ENCODE peak calls at places on chromosomes 12 and 14, in seven cellular contexts. One of them, this sample, is unnamed.

GRCh38 chr12:16612647-16613046 is 6.7 kb upstream of the LMO3 start:
- DNase-seq in H9: no peak
- DNase-seq in cardiac fibroblast: peak
- DNase-seq in lung: no peak
- DNase-seq in stomach: no peak
- DNase-seq in fibroblast of lung: no peak
- DNase-seq in B cell: no peak
- DNase-seq in this sample: no peak

GRCh38 chr12:15625075-15625474 is 164.1 kb downstream of the EPS8 start:
- DNase-seq in H9: no peak
- DNase-seq in cardiac fibroblast: no peak
- DNase-seq in lung: no peak
- DNase-seq in stomach: no peak
- DNase-seq in fibroblast of lung: no peak
- DNase-seq in B cell: no peak
- DNase-seq in this sample: no peak

GRCh38 chr12:22082190-22082701 is 36.2 kb downstream of the CMAS start:
- DNase-seq in H9: peak
- DNase-seq in cardiac fibroblast: no peak
- DNase-seq in lung: no peak
- DNase-seq in stomach: no peak
- DNase-seq in fibroblast of lung: no peak
- DNase-seq in B cell: no peak
- DNase-seq in this sample: no peak

GRCh38 chr12:52691076-52691764 is 11.0 kb upstream of the KRT1 start:
- DNase-seq in H9: peak
- DNase-seq in cardiac fibroblast: no peak
- DNase-seq in lung: no peak
- DNase-seq in stomach: no peak
- DNase-seq in fibroblast of lung: no peak
- DNase-seq in B cell: peak
- DNase-seq in this sample: peak

GRCh38 chr14:35387209-35387608 is 17.3 kb downstream of the NFKBIA start:
- DNase-seq in H9: no peak
- DNase-seq in cardiac fibroblast: no peak
- DNase-seq in lung: no peak
- DNase-seq in stomach: no peak
- DNase-seq in fibroblast of lung: no peak
- DNase-seq in B cell: no peak
- DNase-seq in this sample: no peak

GRCh38 chr14:64704145-64704742 is at the start of gene PLEKHG3:
- DNase-seq in H9: peak
- DNase-seq in cardiac fibroblast: peak
- DNase-seq in lung: peak
- DNase-seq in stomach: peak
- DNase-seq in fibroblast of lung: peak
- DNase-seq in B cell: peak
- DNase-seq in this sample: peak

GRCh38 chr12:25319233-25319984 is 68.7 kb upstream of the KRAS start:
- DNase-seq in H9: no peak
- DNase-seq in cardiac fibroblast: no peak
- DNase-seq in lung: no peak
- DNase-seq in stomach: no peak
- DNase-seq in fibroblast of lung: no peak
- DNase-seq in B cell: no peak
- DNase-seq in this sample: no peak

GRCh38 chr12:46571593-46571992 is 199.0 kb upstream of the SLC38A2 start:
- DNase-seq in H9: no peak
- DNase-seq in cardiac fibroblast: no peak
- DNase-seq in lung: no peak
- DNase-seq in stomach: no peak
- DNase-seq in fibroblast of lung: no peak
- DNase-seq in B cell: no peak
- DNase-seq in this sample: no peak

GRCh38 chr14:77000340-77001235 is 27.9 kb downstream of the IRF2BPL start:
- DNase-seq in H9: no peak
- DNase-seq in cardiac fibroblast: peak
- DNase-seq in lung: no peak
- DNase-seq in stomach: peak
- DNase-seq in fibroblast of lung: peak
- DNase-seq in B cell: peak
- DNase-seq in this sample: peak

GRCh38 chr14:63203618-63204406 is 431 bp upstream of the RHOJ start:
- DNase-seq in H9: peak
- DNase-seq in cardiac fibroblast: peak
- DNase-seq in lung: peak
- DNase-seq in stomach: peak
- DNase-seq in fibroblast of lung: peak
- DNase-seq in B cell: no peak
- DNase-seq in this sample: peak

GRCh38 chr12:25594376-25594775 is 41.3 kb upstream of the LMNTD1 start:
- DNase-seq in H9: no peak
- DNase-seq in cardiac fibroblast: no peak
- DNase-seq in lung: no peak
- DNase-seq in stomach: no peak
- DNase-seq in fibroblast of lung: no peak
- DNase-seq in B cell: no peak
- DNase-seq in this sample: no peak

GRCh38 chr12:124928912-124929530 is 14.6 kb upstream of the UBC start:
- DNase-seq in H9: no peak
- DNase-seq in cardiac fibroblast: no peak
- DNase-seq in lung: no peak
- DNase-seq in stomach: no peak
- DNase-seq in fibroblast of lung: no peak
- DNase-seq in B cell: no peak
- DNase-seq in this sample: no peak

GRCh38 chr14:61438860-61439765 is 117.7 kb downstream of the PRKCH start:
- DNase-seq in H9: peak
- DNase-seq in cardiac fibroblast: peak
- DNase-seq in lung: peak
- DNase-seq in stomach: peak
- DNase-seq in fibroblast of lung: peak
- DNase-seq in B cell: no peak
- DNase-seq in this sample: no peak

GRCh38 chr14:25833341-25834121 is 764.3 kb downstream of the NOVA1 start:
- DNase-seq in H9: peak
- DNase-seq in cardiac fibroblast: peak
- DNase-seq in lung: no peak
- DNase-seq in stomach: peak
- DNase-seq in fibroblast of lung: peak
- DNase-seq in B cell: no peak
- DNase-seq in this sample: peak

GRCh38 chr14:21924479-21924878 is 250.9 kb upstream of the OR4E1 start:
- DNase-seq in H9: peak
- DNase-seq in cardiac fibroblast: no peak
- DNase-seq in lung: no peak
- DNase-seq in stomach: no peak
- DNase-seq in fibroblast of lung: no peak
- DNase-seq in B cell: peak
- DNase-seq in this sample: no peak

GRCh38 chr12:96108321-96108720 is 72.9 kb upstream of the LTA4H start:
- DNase-seq in H9: peak
- DNase-seq in cardiac fibroblast: no peak
- DNase-seq in lung: peak
- DNase-seq in stomach: no peak
- DNase-seq in fibroblast of lung: peak
- DNase-seq in B cell: peak
- DNase-seq in this sample: peak

GRCh38 chr12:47079365-47079893 is at the start of gene PCED1B:
- DNase-seq in H9: peak
- DNase-seq in cardiac fibroblast: peak
- DNase-seq in lung: peak
- DNase-seq in stomach: peak
- DNase-seq in fibroblast of lung: peak
- DNase-seq in B cell: peak
- DNase-seq in this sample: no peak

GRCh38 chr12:123897221-123897620 is 75.4 kb downstream of the CCDC92 start:
- DNase-seq in H9: no peak
- DNase-seq in cardiac fibroblast: peak
- DNase-seq in lung: no peak
- DNase-seq in stomach: no peak
- DNase-seq in fibroblast of lung: peak
- DNase-seq in B cell: no peak
- DNase-seq in this sample: no peak

GRCh38 chr12:12398026-12398859 is 41.4 kb downstream of the BORCS5 start:
- DNase-seq in H9: no peak
- DNase-seq in cardiac fibroblast: peak
- DNase-seq in lung: peak
- DNase-seq in stomach: no peak
- DNase-seq in fibroblast of lung: peak
- DNase-seq in B cell: no peak
- DNase-seq in this sample: no peak

GRCh38 chr12:24838531-24838950 is 110.4 kb downstream of the BCAT1 start:
- DNase-seq in H9: no peak
- DNase-seq in cardiac fibroblast: peak
- DNase-seq in lung: no peak
- DNase-seq in stomach: no peak
- DNase-seq in fibroblast of lung: peak
- DNase-seq in B cell: no peak
- DNase-seq in this sample: no peak

GRCh38 chr12:67804168-67804567 is 155.6 kb downstream of the DYRK2 start:
- DNase-seq in H9: no peak
- DNase-seq in cardiac fibroblast: no peak
- DNase-seq in lung: no peak
- DNase-seq in stomach: no peak
- DNase-seq in fibroblast of lung: no peak
- DNase-seq in B cell: no peak
- DNase-seq in this sample: no peak

DNA sequence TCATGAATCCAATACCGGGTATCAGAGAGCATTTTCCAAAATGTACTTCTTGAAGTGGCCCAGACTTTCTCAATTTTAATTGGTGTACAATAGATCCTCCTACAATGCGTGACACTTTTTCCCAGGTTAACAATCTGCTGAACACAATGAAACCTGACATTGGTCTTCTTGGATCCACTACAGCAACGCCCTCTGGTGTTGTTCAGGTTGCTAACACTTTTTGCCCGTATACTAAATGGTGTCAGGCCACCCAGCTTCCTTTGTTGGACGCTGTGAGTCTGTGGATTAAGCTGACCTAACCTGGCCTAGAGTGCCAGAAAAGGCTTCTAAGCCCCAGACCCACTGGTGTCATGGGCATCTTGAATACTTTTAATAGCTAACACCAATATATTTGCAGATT is 89.2 kb downstream of the KCNK10 start:
- DNase-seq in H9: peak
- DNase-seq in cardiac fibroblast: peak
- DNase-seq in lung: no peak
- DNase-seq in stomach: no peak
- DNase-seq in fibroblast of lung: no peak
- DNase-seq in B cell: peak
- DNase-seq in this sample: no peak
- TF ChIP-seq CTCF in H9: peak
- TF ChIP-seq CTCF in cardiac fibroblast: no peak
- TF ChIP-seq CTCF in lung: no peak
- TF ChIP-seq CTCF in stomach: no peak
- TF ChIP-seq CTCF in fibroblast of lung: no peak
- TF ChIP-seq CTCF in B cell: peak
- TF ChIP-seq CTCF in this sample: peak

GRCh38 chr12:114636723-114637480 is 47.1 kb downstream of the TBX3 start:
- DNase-seq in H9: peak
- DNase-seq in cardiac fibroblast: peak
- DNase-seq in lung: no peak
- DNase-seq in stomach: no peak
- DNase-seq in fibroblast of lung: no peak
- DNase-seq in B cell: no peak
- DNase-seq in this sample: no peak
- TF ChIP-seq CTCF in H9: peak
- TF ChIP-seq CTCF in cardiac fibroblast: peak
- TF ChIP-seq CTCF in lung: no peak
- TF ChIP-seq CTCF in stomach: no peak
- TF ChIP-seq CTCF in fibroblast of lung: peak
- TF ChIP-seq CTCF in B cell: no peak
- TF ChIP-seq CTCF in this sample: peak

GRCh38 chr12:83823386-83824045 is 1089.1 kb downstream of the SLC6A15 start:
- DNase-seq in H9: peak
- DNase-seq in cardiac fibroblast: peak
- DNase-seq in lung: no peak
- DNase-seq in stomach: peak
- DNase-seq in fibroblast of lung: no peak
- DNase-seq in B cell: peak
- DNase-seq in this sample: peak
- TF ChIP-seq CTCF in H9: peak
- TF ChIP-seq CTCF in cardiac fibroblast: no peak
- TF ChIP-seq CTCF in lung: no peak
- TF ChIP-seq CTCF in stomach: no peak
- TF ChIP-seq CTCF in fibroblast of lung: peak
- TF ChIP-seq CTCF in B cell: no peak
- TF ChIP-seq CTCF in this sample: peak

GRCh38 chr14:31326111-31326510 is 94.2 kb downstream of the HEATR5A start:
- DNase-seq in H9: no peak
- DNase-seq in cardiac fibroblast: peak
- DNase-seq in lung: no peak
- DNase-seq in stomach: no peak
- DNase-seq in fibroblast of lung: peak
- DNase-seq in B cell: no peak
- DNase-seq in this sample: no peak
- TF ChIP-seq CTCF in H9: no peak
- TF ChIP-seq CTCF in cardiac fibroblast: no peak
- TF ChIP-seq CTCF in lung: no peak
- TF ChIP-seq CTCF in stomach: no peak
- TF ChIP-seq CTCF in fibroblast of lung: peak
- TF ChIP-seq CTCF in B cell: no peak
- TF ChIP-seq CTCF in this sample: no peak

GRCh38 chr12:43675048-43675904 is 83.3 kb downstream of the PUS7L start:
- DNase-seq in H9: peak
- DNase-seq in cardiac fibroblast: no peak
- DNase-seq in lung: no peak
- DNase-seq in stomach: no peak
- DNase-seq in fibroblast of lung: peak
- DNase-seq in B cell: no peak
- DNase-seq in this sample: no peak

GRCh38 chr12:43676183-43676813 is 82.3 kb downstream of the PUS7L start:
- DNase-seq in H9: peak
- DNase-seq in cardiac fibroblast: peak
- DNase-seq in lung: no peak
- DNase-seq in stomach: no peak
- DNase-seq in fibroblast of lung: no peak
- DNase-seq in B cell: peak
- DNase-seq in this sample: no peak
- TF ChIP-seq CTCF in H9: peak
- TF ChIP-seq CTCF in cardiac fibroblast: peak
- TF ChIP-seq CTCF in lung: no peak
- TF ChIP-seq CTCF in stomach: no peak
- TF ChIP-seq CTCF in fibroblast of lung: peak
- TF ChIP-seq CTCF in B cell: peak
- TF ChIP-seq CTCF in this sample: peak